ENCODE peak calls at places on chromosome 3, in six cellular contexts. One of them, this sample, is unnamed.
A peak's percentile ranks its signal among the peaks of the same experiment; 100 is the strongest.

GRCh38 chr3:196454935-196455334 is 22.7 kb upstream of the UBXN7 start:
- DNase-seq in aorta: no peak
- DNase-seq in right lobe of liver: no peak
- DNase-seq in uterus: no peak
- DNase-seq in sigmoid colon: no peak
- DNase-seq in CD8-positive, alpha-beta memory T cell: no peak
- DNase-seq in this sample: no peak

GRCh38 chr3:30826381-30827061 is 67.9 kb downstream of the GADL1 start:
- DNase-seq in right lobe of liver: no peak
- DNase-seq in uterus: no peak
- DNase-seq in CD8-positive, alpha-beta memory T cell: no peak
- DNase-seq in sigmoid colon: no peak
- DNase-seq in aorta: no peak
- DNase-seq in this sample: no peak

GRCh38 chr3:33758874-33759273 is 39.6 kb upstream of the PDCD6IP start:
- DNase-seq in right lobe of liver: no peak
- DNase-seq in uterus: no peak
- DNase-seq in aorta: no peak
- DNase-seq in CD8-positive, alpha-beta memory T cell: no peak
- DNase-seq in sigmoid colon: no peak
- DNase-seq in this sample: no peak

GRCh38 chr3:45225465-45226205 is 452 bp downstream of the TMEM158 start:
- DNase-seq in sigmoid colon: no peak
- DNase-seq in aorta: peak; percentile 57
- DNase-seq in uterus: no peak
- DNase-seq in CD8-positive, alpha-beta memory T cell: peak; percentile 36
- DNase-seq in right lobe of liver: peak; percentile 61
- DNase-seq in this sample: no peak

GRCh38 chr3:123349566-123350450 is 99.1 kb downstream of the ADCY5 start:
- DNase-seq in uterus: no peak
- DNase-seq in sigmoid colon: peak; percentile 55
- DNase-seq in CD8-positive, alpha-beta memory T cell: no peak
- DNase-seq in right lobe of liver: no peak
- DNase-seq in aorta: no peak
- DNase-seq in this sample: no peak

GRCh38 chr3:44712455-44713075 is at the start of gene ZNF502:
- DNase-seq in uterus: peak; percentile 87
- DNase-seq in CD8-positive, alpha-beta memory T cell: peak; percentile 41
- DNase-seq in aorta: peak; percentile 91
- DNase-seq in sigmoid colon: peak; percentile 93
- DNase-seq in right lobe of liver: peak; percentile 92
- DNase-seq in this sample: peak; percentile 85

GRCh38 chr3:88003115-88003755 is 55.6 kb downstream of the CGGBP1 start:
- DNase-seq in right lobe of liver: no peak
- DNase-seq in uterus: no peak
- DNase-seq in sigmoid colon: no peak
- DNase-seq in aorta: no peak
- DNase-seq in CD8-positive, alpha-beta memory T cell: peak; percentile 12
- DNase-seq in this sample: no peak

GRCh38 chr3:104273046-104273649 is 1093.6 kb upstream of the ALCAM start:
- DNase-seq in CD8-positive, alpha-beta memory T cell: no peak
- DNase-seq in aorta: no peak
- DNase-seq in uterus: no peak
- DNase-seq in sigmoid colon: no peak
- DNase-seq in right lobe of liver: no peak
- DNase-seq in this sample: no peak

GRCh38 chr3:34256791-34257190 is 458.4 kb downstream of the PDCD6IP start:
- DNase-seq in CD8-positive, alpha-beta memory T cell: no peak
- DNase-seq in right lobe of liver: no peak
- DNase-seq in uterus: no peak
- DNase-seq in sigmoid colon: no peak
- DNase-seq in aorta: no peak
- DNase-seq in this sample: no peak

GRCh38 chr3:81339040-81339845 is 422.2 kb downstream of the GBE1 start:
- DNase-seq in aorta: no peak
- DNase-seq in sigmoid colon: no peak
- DNase-seq in uterus: no peak
- DNase-seq in right lobe of liver: no peak
- DNase-seq in CD8-positive, alpha-beta memory T cell: no peak
- DNase-seq in this sample: no peak

GRCh38 chr3:61562810-61563613 is 1.6 kb downstream of the PTPRG start:
- DNase-seq in uterus: peak; percentile 37
- DNase-seq in sigmoid colon: peak; percentile 72
- DNase-seq in CD8-positive, alpha-beta memory T cell: no peak
- DNase-seq in right lobe of liver: peak; percentile 62
- DNase-seq in aorta: peak; percentile 50
- DNase-seq in this sample: no peak

GRCh38 chr3:175386630-175387029 is 527.5 kb downstream of the NAALADL2 start:
- DNase-seq in right lobe of liver: no peak
- DNase-seq in CD8-positive, alpha-beta memory T cell: no peak
- DNase-seq in sigmoid colon: no peak
- DNase-seq in aorta: no peak
- DNase-seq in uterus: no peak
- DNase-seq in this sample: no peak

GRCh38 chr3:159586587-159587202 is 401.9 kb upstream of the IL12A start:
- DNase-seq in uterus: no peak
- DNase-seq in CD8-positive, alpha-beta memory T cell: no peak
- DNase-seq in right lobe of liver: no peak
- DNase-seq in aorta: no peak
- DNase-seq in sigmoid colon: no peak
- DNase-seq in this sample: no peak

GRCh38 chr3:193665370-193665989 is 72.5 kb downstream of the OPA1 start:
- DNase-seq in uterus: no peak
- DNase-seq in sigmoid colon: no peak
- DNase-seq in aorta: no peak
- DNase-seq in right lobe of liver: no peak
- DNase-seq in CD8-positive, alpha-beta memory T cell: peak; percentile 26
- DNase-seq in this sample: no peak

GRCh38 chr3:166013073-166013679 is 176.0 kb upstream of the BCHE start:
- DNase-seq in right lobe of liver: no peak
- DNase-seq in sigmoid colon: no peak
- DNase-seq in CD8-positive, alpha-beta memory T cell: no peak
- DNase-seq in uterus: no peak
- DNase-seq in aorta: no peak
- DNase-seq in this sample: no peak

GRCh38 chr3:183828538-183828870 is 3.1 kb upstream of the MAP6D1 start:
- DNase-seq in aorta: no peak
- DNase-seq in right lobe of liver: no peak
- DNase-seq in sigmoid colon: no peak
- DNase-seq in CD8-positive, alpha-beta memory T cell: no peak
- DNase-seq in uterus: no peak
- DNase-seq in this sample: no peak

GRCh38 chr3:100359030-100359429 is 24.5 kb downstream of the NIT2 start:
- DNase-seq in uterus: no peak
- DNase-seq in aorta: no peak
- DNase-seq in CD8-positive, alpha-beta memory T cell: no peak
- DNase-seq in right lobe of liver: no peak
- DNase-seq in sigmoid colon: no peak
- DNase-seq in this sample: no peak

GRCh38 chr3:172701758-172702157 is 9.1 kb downstream of the NCEH1 start:
- DNase-seq in sigmoid colon: no peak
- DNase-seq in right lobe of liver: no peak
- DNase-seq in CD8-positive, alpha-beta memory T cell: no peak
- DNase-seq in uterus: no peak
- DNase-seq in aorta: no peak
- DNase-seq in this sample: no peak

GRCh38 chr3:87900061-87900460 is 158.7 kb downstream of the CGGBP1 start:
- DNase-seq in aorta: no peak
- DNase-seq in sigmoid colon: no peak
- DNase-seq in uterus: no peak
- DNase-seq in right lobe of liver: no peak
- DNase-seq in CD8-positive, alpha-beta memory T cell: no peak
- DNase-seq in this sample: no peak

GRCh38 chr3:188301147-188301546 is 147.2 kb downstream of the LPP start:
- DNase-seq in uterus: no peak
- DNase-seq in sigmoid colon: no peak
- DNase-seq in aorta: no peak
- DNase-seq in right lobe of liver: no peak
- DNase-seq in CD8-positive, alpha-beta memory T cell: no peak
- DNase-seq in this sample: no peak

GRCh38 chr3:188299068-188299467 is 145.1 kb downstream of the LPP start:
- DNase-seq in right lobe of liver: no peak
- DNase-seq in CD8-positive, alpha-beta memory T cell: no peak
- DNase-seq in aorta: no peak
- DNase-seq in sigmoid colon: no peak
- DNase-seq in uterus: no peak
- DNase-seq in this sample: no peak

GRCh38 chr3:188296761-188297689 is 143.1 kb downstream of the LPP start:
- DNase-seq in aorta: no peak
- DNase-seq in sigmoid colon: no peak
- DNase-seq in CD8-positive, alpha-beta memory T cell: no peak
- DNase-seq in right lobe of liver: no peak
- DNase-seq in uterus: peak; percentile 55
- DNase-seq in this sample: no peak

GRCh38 chr3:188299713-188300112 is 145.8 kb downstream of the LPP start:
- DNase-seq in sigmoid colon: no peak
- DNase-seq in CD8-positive, alpha-beta memory T cell: no peak
- DNase-seq in right lobe of liver: no peak
- DNase-seq in uterus: no peak
- DNase-seq in aorta: no peak
- DNase-seq in this sample: no peak

DNA sequence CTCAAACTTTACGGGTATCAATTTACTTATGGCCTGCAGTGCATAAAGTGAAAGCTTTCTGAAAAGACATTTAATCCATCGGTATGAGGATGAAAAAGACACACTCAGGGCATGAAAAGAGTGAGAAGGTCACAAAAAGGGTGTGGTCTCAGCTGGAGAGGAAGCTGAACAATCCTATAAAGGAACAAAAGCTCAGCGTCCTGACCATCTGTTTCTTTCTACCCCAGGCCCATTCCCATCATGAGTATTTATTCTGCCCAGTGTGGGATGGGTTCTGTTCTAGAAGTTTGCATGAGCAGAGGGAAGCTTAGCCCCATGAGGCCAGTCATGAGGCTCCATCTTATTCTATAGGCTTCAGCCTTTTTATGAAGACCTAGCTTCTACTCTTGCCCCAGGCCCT is 144.6 kb downstream of the LPP start:
- DNase-seq in sigmoid colon: no peak
- DNase-seq in right lobe of liver: no peak
- DNase-seq in aorta: no peak
- DNase-seq in uterus: no peak
- DNase-seq in CD8-positive, alpha-beta memory T cell: no peak
- DNase-seq in this sample: no peak
- H3K4me1 ChIP-seq in sigmoid colon: peaks cover 87% of the 10 kb centered on the region
- H3K4me1 ChIP-seq in right lobe of liver: peaks cover 66% of the 10 kb centered on the region
- H3K4me1 ChIP-seq in aorta: peaks cover 32% of the 10 kb centered on the region
- H3K4me1 ChIP-seq in uterus: peaks cover 25% of the 10 kb centered on the region
- H3K4me1 ChIP-seq in CD8-positive, alpha-beta memory T cell: peaks cover 12% of the 10 kb centered on the region
- H3K4me1 ChIP-seq in this sample: peaks cover 51% of the 10 kb centered on the region

DNA sequence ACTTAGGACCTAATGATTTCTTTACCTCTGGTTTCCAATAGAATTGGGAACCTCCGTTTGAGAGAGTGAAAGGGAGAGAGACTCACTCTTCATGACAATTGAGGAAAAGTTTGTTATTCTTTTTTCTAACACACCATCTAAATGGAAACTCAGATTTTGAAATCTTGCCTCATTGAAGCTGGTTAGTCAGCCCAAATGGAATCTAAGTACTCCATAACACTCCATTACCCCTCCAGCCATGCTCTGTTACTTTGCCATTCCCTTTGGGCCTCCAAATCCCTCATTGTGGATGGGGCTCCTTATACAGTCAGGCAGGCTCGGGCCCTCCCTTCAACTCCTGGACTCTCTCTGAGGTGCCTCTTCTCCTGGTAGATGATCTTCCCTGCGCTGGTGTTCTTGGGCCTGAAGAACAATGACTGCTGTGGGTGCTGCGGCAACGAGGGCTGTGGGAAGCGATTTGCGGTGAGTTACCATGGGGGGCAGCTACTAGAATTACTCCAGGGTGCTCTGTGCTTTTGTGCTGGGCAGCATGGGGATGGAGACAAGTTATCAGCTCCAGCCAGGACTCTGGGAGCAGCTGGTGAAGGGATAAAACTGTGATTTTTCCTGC is 1.1 kb downstream of the TM4SF4 start:
- DNase-seq in uterus: no peak
- DNase-seq in aorta: no peak
- DNase-seq in CD8-positive, alpha-beta memory T cell: no peak
- DNase-seq in right lobe of liver: peak; percentile 50
- DNase-seq in sigmoid colon: no peak
- DNase-seq in this sample: no peak
- H3K4me1 ChIP-seq in uterus: peaks cover 24% of the 10 kb centered on the region
- H3K4me1 ChIP-seq in aorta: peaks cover 11% of the 10 kb centered on the region
- H3K4me1 ChIP-seq in CD8-positive, alpha-beta memory T cell: no peaks in the 10 kb centered on the region
- H3K4me1 ChIP-seq in right lobe of liver: peaks cover 41% of the 10 kb centered on the region
- H3K4me1 ChIP-seq in sigmoid colon: peaks cover 14% of the 10 kb centered on the region
- H3K4me1 ChIP-seq in this sample: peaks cover 30% of the 10 kb centered on the region

DNA sequence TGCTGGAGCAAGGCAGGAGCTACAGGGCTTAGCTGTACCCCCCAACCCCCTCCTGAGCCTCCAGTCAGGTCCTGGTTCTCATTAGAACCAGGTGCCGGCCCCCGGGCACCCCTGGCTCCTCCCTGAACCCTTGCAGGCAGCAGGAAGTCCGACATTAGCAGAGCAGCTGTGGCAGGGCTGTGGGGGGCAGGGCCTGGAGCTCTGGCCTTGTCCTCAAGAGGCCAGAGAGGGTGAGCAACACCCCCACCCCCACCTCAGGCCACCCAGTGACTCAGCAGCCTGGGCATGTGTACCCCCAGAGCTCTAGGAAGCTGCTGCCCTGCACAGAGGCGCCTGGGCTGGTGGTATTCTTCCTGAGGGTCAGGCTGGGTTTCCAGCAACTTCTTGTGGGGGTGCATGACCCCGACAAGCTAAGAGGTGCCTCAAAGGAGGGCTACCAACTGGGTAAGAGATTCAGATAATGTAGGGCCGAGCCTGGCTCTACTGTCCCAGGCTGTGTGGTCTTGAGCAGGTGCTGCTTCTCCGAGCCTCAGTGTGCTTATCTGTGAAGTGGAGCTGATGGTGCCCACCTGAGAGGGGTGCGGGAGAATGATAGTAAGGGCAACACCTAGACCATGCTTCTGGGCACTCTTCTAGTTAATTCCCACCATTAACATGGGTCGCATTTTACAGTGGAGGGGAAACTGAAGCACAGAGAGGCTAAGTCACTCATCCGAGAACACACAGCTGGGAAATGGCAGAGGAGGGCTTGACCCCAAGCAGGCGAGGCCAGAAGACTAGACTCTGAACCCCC is 16.0 kb downstream of the H1-8 start:
- DNase-seq in right lobe of liver: no peak
- DNase-seq in sigmoid colon: no peak
- DNase-seq in aorta: no peak
- DNase-seq in uterus: no peak
- DNase-seq in CD8-positive, alpha-beta memory T cell: no peak
- DNase-seq in this sample: no peak
- H3K4me1 ChIP-seq in right lobe of liver: peaks cover under 1% of the 10 kb centered on the region
- H3K4me1 ChIP-seq in sigmoid colon: peaks cover 44% of the 10 kb centered on the region
- H3K4me1 ChIP-seq in aorta: no peaks in the 10 kb centered on the region
- H3K4me1 ChIP-seq in uterus: peaks cover under 1% of the 10 kb centered on the region
- H3K4me1 ChIP-seq in CD8-positive, alpha-beta memory T cell: peaks cover 21% of the 10 kb centered on the region
- H3K4me1 ChIP-seq in this sample: peaks cover 47% of the 10 kb centered on the region

DNA sequence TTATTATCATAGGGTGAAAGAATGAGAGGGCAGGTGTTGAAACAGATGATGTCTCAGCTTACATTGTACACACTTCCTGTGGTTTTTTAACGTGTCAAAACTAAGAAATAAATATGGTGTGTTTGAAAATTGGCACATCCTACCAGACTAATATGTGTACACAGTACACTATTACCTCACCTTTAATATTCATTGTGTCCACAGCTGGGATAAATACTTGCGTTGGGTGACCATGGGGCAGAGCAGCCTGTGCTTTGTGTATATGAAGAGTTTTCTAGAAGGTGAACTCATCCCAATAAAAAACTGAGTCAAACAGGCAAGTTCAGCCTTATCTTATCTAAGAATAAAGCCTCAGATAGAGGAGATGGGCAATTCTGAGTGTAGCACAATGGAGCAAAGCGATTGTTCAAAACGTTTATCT is 17.3 kb downstream of the SUCNR1 start:
- DNase-seq in CD8-positive, alpha-beta memory T cell: no peak
- DNase-seq in right lobe of liver: no peak
- DNase-seq in aorta: no peak
- DNase-seq in uterus: no peak
- DNase-seq in sigmoid colon: no peak
- DNase-seq in this sample: no peak
- H3K4me1 ChIP-seq in CD8-positive, alpha-beta memory T cell: peaks cover 6% of the 10 kb centered on the region
- H3K4me1 ChIP-seq in right lobe of liver: no peaks in the 10 kb centered on the region
- H3K4me1 ChIP-seq in aorta: no peaks in the 10 kb centered on the region
- H3K4me1 ChIP-seq in uterus: no peaks in the 10 kb centered on the region
- H3K4me1 ChIP-seq in sigmoid colon: no peaks in the 10 kb centered on the region
- H3K4me1 ChIP-seq in this sample: no peaks in the 10 kb centered on the region

This sample was measured in stomach.